ENCODE peak calls at places on chromosomes 6 and 20, in ten cellular contexts. X is ovary, I is fibroblast of the aortic adventitia, C is AG04450, P is GM12865, G is right lobe of liver, M is heart right ventricle, F is heart left ventricle, W is uterus, U is bronchial epithelial cell. S is an unnamed sample.

GRCh38 chr20:52490715-52491430 is 299.3 kb upstream of the ZFP64 start:
- DNase-seq in X (no peak), I (peak), C (peak), P (no peak), G (no peak), M (no peak), F (no peak), W (no peak), U (peak), S (peak)

GRCh38 chr6:146866731-146867414 is 268.1 kb downstream of the ADGB start:
- DNase-seq in X (no peak), I (no peak), C (no peak), P (no peak), G (no peak), M (no peak), F (no peak), W (no peak), U (no peak), S (no peak)

GRCh38 chr20:45268531-45268930 is 14.2 kb upstream of the SLPI start:
- DNase-seq in X (no peak), I (peak), C (no peak), P (no peak), G (no peak), M (no peak), F (no peak), W (no peak), U (peak), S (peak)

GRCh38 chr6:64955435-64955848 is 751.6 kb downstream of the EYS start:
- DNase-seq in X (no peak), I (no peak), C (no peak), P (no peak), G (no peak), M (no peak), F (no peak), W (no peak), U (no peak), S (peak)

GRCh38 chr6:80550271-80550670 is 443.8 kb downstream of the BCKDHB start:
- DNase-seq in X (no peak), I (peak), C (no peak), P (no peak), G (no peak), M (no peak), F (no peak), W (no peak), U (no peak), S (peak)

GRCh38 chr6:154138806-154139205 is 99.8 kb downstream of the OPRM1 start:
- DNase-seq in X (no peak), I (no peak), C (no peak), P (no peak), G (no peak), M (no peak), F (no peak), W (no peak), U (peak), S (no peak)

GRCh38 chr6:53244958-53245357 is 96.3 kb upstream of the GCM1 start:
- DNase-seq in X (no peak), I (no peak), C (no peak), P (peak), G (no peak), M (no peak), F (no peak), W (no peak), U (no peak), S (no peak)

GRCh38 chr6:55601120-55601519 is 22.1 kb upstream of the HMGCLL1 start:
- DNase-seq in X (no peak), I (no peak), C (no peak), P (no peak), G (no peak), M (no peak), F (no peak), W (no peak), U (no peak), S (no peak)

GRCh38 chr6:6469074-6469473 is 119.4 kb upstream of the LY86 start:
- DNase-seq in X (no peak), I (no peak), C (no peak), P (no peak), G (no peak), M (no peak), F (no peak), W (no peak), U (peak), S (peak)

GRCh38 chr6:35725721-35726438 is 11.0 kb upstream of the ARMC12 start:
- DNase-seq in X (peak), I (no peak), C (no peak), P (no peak), G (peak), M (peak), F (peak), W (peak), U (no peak), S (peak)

GRCh38 chr20:33667245-33668086 is 723 bp downstream of the ACTL10 start:
- DNase-seq in X (peak), I (peak), C (no peak), P (peak), G (peak), M (peak), F (peak), W (peak), U (peak), S (peak)

GRCh38 chr6:132612449-132613116 is 11.5 kb downstream of the TAAR2 start:
- DNase-seq in X (no peak), I (no peak), C (no peak), P (no peak), G (no peak), M (no peak), F (no peak), W (no peak), U (no peak), S (no peak)

GRCh38 chr6:142903806-142904205 is 41.2 kb downstream of the HIVEP2 start:
- DNase-seq in X (no peak), I (peak), C (no peak), P (no peak), G (no peak), M (no peak), F (no peak), W (no peak), U (peak), S (no peak)

GRCh38 chr6:82874867-82875266 is 190.8 kb downstream of the UBE3D start:
- DNase-seq in X (no peak), I (no peak), C (no peak), P (no peak), G (no peak), M (no peak), F (no peak), W (no peak), U (no peak), S (no peak)

GRCh38 chr6:77290798-77291197 is 172.5 kb downstream of the HTR1B start:
- DNase-seq in X (no peak), I (no peak), C (no peak), P (no peak), G (no peak), M (no peak), F (no peak), W (no peak), U (peak), S (no peak)

GRCh38 chr6:57040011-57040410 is 6.5 kb upstream of the KIAA1586 start:
- DNase-seq in X (no peak), I (no peak), C (no peak), P (peak), G (no peak), M (no peak), F (no peak), W (no peak), U (no peak), S (no peak)

GRCh38 chr6:23499549-23499948 is 626.5 kb upstream of the NRSN1 start:
- DNase-seq in X (no peak), I (no peak), C (no peak), P (no peak), G (no peak), M (no peak), F (no peak), W (no peak), U (no peak), S (no peak)

GRCh38 chr6:113697642-113698410 is 159.3 kb upstream of the MARCKS start:
- DNase-seq in X (no peak), I (peak), C (peak), P (no peak), G (no peak), M (no peak), F (no peak), W (no peak), U (peak), S (peak)

GRCh38 chr6:44001318-44001868 is 125.9 kb downstream of the MRPL14 start:
- DNase-seq in X (peak), I (no peak), C (no peak), P (peak), G (no peak), M (no peak), F (peak), W (no peak), U (no peak), S (no peak)

GRCh38 chr20:22312744-22313346 is 271.5 kb downstream of the FOXA2 start:
- DNase-seq in X (no peak), I (peak), C (peak), P (peak), G (no peak), M (peak), F (no peak), W (no peak), U (peak), S (peak)

GRCh38 chr20:48544402-48545333 is 283.1 kb downstream of the PREX1 start:
- DNase-seq in X (no peak), I (no peak), C (no peak), P (no peak), G (no peak), M (no peak), F (no peak), W (no peak), U (no peak), S (no peak)

GRCh38 chr20:13412806-13413445 is 191.9 kb downstream of the ISM1 start:
- DNase-seq in X (no peak), I (peak), C (no peak), P (no peak), G (no peak), M (no peak), F (no peak), W (no peak), U (peak), S (no peak)

DNA sequence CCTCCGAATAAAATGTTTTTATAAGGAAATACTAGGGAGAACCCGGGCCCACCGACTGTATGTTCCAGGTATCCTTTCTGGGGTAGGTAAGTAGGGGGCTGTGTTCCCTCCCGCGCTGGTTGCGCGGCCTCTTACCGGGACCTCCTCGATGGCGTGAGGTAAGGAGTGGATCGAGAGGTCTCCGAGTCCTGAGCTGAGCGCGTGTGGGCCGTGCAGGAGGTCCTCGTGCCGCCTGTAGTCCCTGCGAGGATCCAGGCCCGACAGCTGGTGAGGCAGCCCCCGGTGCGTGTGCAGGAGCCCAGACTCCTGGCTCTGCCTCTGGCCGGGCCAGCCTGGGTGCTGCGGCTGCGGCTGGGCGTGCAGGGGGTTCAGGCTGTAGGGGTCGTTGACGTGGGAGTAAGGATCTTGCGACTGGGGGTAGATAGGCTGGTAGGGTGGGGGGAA is 5.1 kb downstream of the TFAP2A start:
- DNase-seq in X (no peak), I (no peak), C (no peak), P (no peak), G (no peak), M (no peak), F (no peak), W (no peak), U (no peak), S (no peak)
- H3K4me3 ChIP-seq in X (no peak), I (peak), C (peak), P (peak), G (no peak), M (no peak), F (no peak), W (no peak), U (peak), S (no peak)

GRCh38 chr6:21426841-21427490 is 166.6 kb upstream of the SOX4 start:
- DNase-seq in X (no peak), I (peak), C (no peak), P (no peak), G (no peak), M (no peak), F (no peak), W (no peak), U (peak), S (peak)

GRCh38 chr6:21423106-21423854 is 170.3 kb upstream of the SOX4 start:
- DNase-seq in X (no peak), I (no peak), C (no peak), P (no peak), G (no peak), M (no peak), F (no peak), W (no peak), U (no peak), S (no peak)
- TF ChIP-seq CTCF in X (no peak), I (no peak), C (no peak), P (no peak), G (no peak), M (no peak), F (no peak), W (no peak), U (no peak), S (no peak)

GRCh38 chr6:42038811-42039408 is 11.4 kb upstream of the TAF8 start:
- DNase-seq in X (no peak), I (peak), C (no peak), P (no peak), G (no peak), M (no peak), F (no peak), W (no peak), U (no peak), S (peak)
- H3K4me3 ChIP-seq in X (no peak), I (no peak), C (no peak), P (no peak), G (no peak), M (no peak), F (no peak), W (no peak), U (no peak), S (no peak)

DNA sequence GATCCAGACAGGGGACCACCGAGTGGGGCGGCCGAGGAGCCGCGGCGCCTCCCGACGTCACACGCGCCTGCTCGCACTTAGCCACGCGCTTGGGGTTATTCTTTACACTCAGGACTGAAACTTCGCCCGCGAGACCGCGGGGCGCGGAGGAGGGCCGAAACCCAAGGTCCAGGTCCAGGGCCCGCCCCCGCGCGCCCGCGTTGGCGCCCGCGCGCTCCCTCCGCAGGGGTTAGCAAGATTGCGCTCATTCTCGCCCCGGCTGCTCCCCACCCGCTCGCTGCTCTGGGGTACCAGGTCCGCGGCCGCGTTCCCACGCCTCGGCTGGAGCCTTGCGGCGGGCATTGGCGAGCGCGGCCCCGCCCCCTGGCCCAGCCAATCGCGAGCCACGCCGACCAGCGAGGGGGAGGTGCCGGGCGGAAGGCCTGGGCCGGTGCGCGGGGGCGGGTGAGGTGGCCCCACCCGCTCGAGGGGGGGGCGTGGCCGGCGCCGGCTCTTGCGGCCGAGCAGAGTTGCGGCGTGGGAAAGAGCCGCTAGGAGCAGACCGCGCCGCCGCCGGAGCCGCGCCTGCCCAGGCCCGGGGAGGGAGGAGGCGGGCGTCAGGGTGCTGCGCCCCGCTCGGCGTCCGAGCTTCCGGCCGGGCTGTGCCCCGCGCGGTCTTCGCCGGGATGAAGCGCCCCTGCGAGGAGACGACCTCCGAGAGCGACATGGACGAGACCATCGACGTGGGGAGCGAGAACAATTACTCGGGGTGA is at the start of gene HEY2:
- DNase-seq in X (peak), I (peak), C (peak), P (peak), G (peak), M (peak), F (peak), W (peak), U (peak), S (peak)
- TF ChIP-seq CTCF in X (peak), I (no peak), C (no peak), P (no peak), G (peak), M (no peak), F (no peak), W (peak), U (no peak), S (no peak)

GRCh38 chr20:58407966-58408557 is 19.0 kb downstream of the VAPB start:
- DNase-seq in X (no peak), I (no peak), C (no peak), P (peak), G (no peak), M (no peak), F (no peak), W (no peak), U (peak), S (peak)
- H3K4me3 ChIP-seq in X (no peak), I (no peak), C (no peak), P (no peak), G (no peak), M (no peak), F (no peak), W (no peak), U (no peak), S (no peak)